ENCODE peak calls at places on chromosomes 7 and 10, in nine cellular contexts. P, S, E, J, R, B, D, U and O are unnamed samples.

GRCh38 chr10:60369163-60369930 is 20.3 kb downstream of the ANK3 start:
- DNase-seq in P (no peak), D (no peak), R (no peak), B (no peak), J (no peak), S (no peak), U (no peak), E (no peak), O (no peak)

GRCh38 chr7:72152171-72153131 is 259.7 kb downstream of the CALN1 start:
- DNase-seq in R (no peak), J (no peak), S (no peak), D (no peak), E (no peak), B (peak; percentile 38), U (no peak), P (no peak), O (peak; percentile 47)

GRCh38 chr7:2633538-2634264 is 1.9 kb downstream of the TTYH3 start:
- DNase-seq in U (no peak), D (no peak), E (peak; percentile 74), P (no peak), J (peak; percentile 91), S (peak; percentile 78), B (peak; percentile 75), R (no peak), O (no peak)

GRCh38 chr10:118870467-118871243 is 115.9 kb upstream of the CACUL1 start:
- DNase-seq in S (no peak), U (no peak), E (no peak), R (no peak), B (peak; percentile 63), D (no peak), J (no peak), P (no peak), O (no peak)

GRCh38 chr7:69510114-69510513 is 88.2 kb upstream of the AUTS2 start:
- DNase-seq in S (no peak), D (no peak), B (no peak), R (no peak), J (peak; percentile 31), E (no peak), U (no peak), P (no peak), O (no peak)

GRCh38 chr7:30647589-30647988 is 34.7 kb downstream of the CRHR2 start:
- DNase-seq in U (no peak), J (no peak), P (no peak), S (no peak), D (no peak), R (peak; percentile 33), E (no peak), B (no peak), O (no peak)

GRCh38 chr10:31929986-31930675 is 1.5 kb upstream of the ARHGAP12 start:
- DNase-seq in J (no peak), R (no peak), P (no peak), E (no peak), U (no peak), S (no peak), D (peak; percentile 68), B (peak; percentile 69), O (no peak)

GRCh38 chr10:34666008-34666700 is 148.9 kb downstream of the PARD3 start:
- DNase-seq in B (peak; percentile 91), P (peak; percentile 41), R (no peak), E (no peak), D (no peak), U (no peak), J (no peak), S (no peak), O (no peak)

GRCh38 chr10:17841055-17841454 is 31.9 kb downstream of the MRC1 start:
- DNase-seq in P (no peak), E (no peak), S (no peak), U (no peak), D (no peak), J (no peak), B (no peak), R (no peak), O (no peak)

GRCh38 chr7:158265743-158266080 is 321.9 kb downstream of the PTPRN2 start:
- DNase-seq in J (peak; percentile 54), B (no peak), R (no peak), E (peak; percentile 23), S (peak; percentile 31), U (no peak), D (peak; percentile 23), P (no peak), O (peak; percentile 12)

GRCh38 chr7:94028768-94029167 is 24.6 kb upstream of the BET1 start:
- DNase-seq in R (no peak), B (no peak), E (no peak), J (no peak), U (no peak), D (no peak), P (no peak), S (no peak), O (no peak)

GRCh38 chr10:108454793-108455192 is 1290.3 kb upstream of the SORCS1 start:
- DNase-seq in U (no peak), D (no peak), B (no peak), R (no peak), S (no peak), E (no peak), J (no peak), P (no peak), O (no peak)

GRCh38 chr7:24318326-24318725 is 34.3 kb downstream of the NPY start:
- DNase-seq in S (no peak), R (no peak), P (peak; percentile 21), B (peak; percentile 83), E (no peak), U (no peak), D (no peak), J (no peak), O (no peak)

GRCh38 chr7:128352138-128352537 is 8.4 kb upstream of the RBM28 start:
- DNase-seq in B (peak; percentile 89), D (peak; percentile 49), J (no peak), S (peak; percentile 79), E (peak; percentile 82), P (no peak), R (peak; percentile 90), U (peak; percentile 55), O (no peak)

GRCh38 chr7:27689045-27689877 is 26.6 kb upstream of the HIBADH start:
- DNase-seq in D (no peak), B (peak; percentile 75), P (no peak), U (no peak), J (no peak), R (peak; percentile 55), S (no peak), E (no peak), O (no peak)

GRCh38 chr10:91556691-91557529 is 76.0 kb downstream of the PPP1R3C start:
- DNase-seq in J (no peak), E (no peak), P (no peak), D (no peak), S (no peak), U (no peak), B (no peak), R (peak; percentile 14), O (no peak)

GRCh38 chr10:47404446-47404845 is 20.4 kb upstream of the ZNF488 start:
- DNase-seq in B (peak; percentile 57), D (no peak), J (no peak), R (no peak), U (no peak), S (peak; percentile 60), P (no peak), E (no peak), O (no peak)

GRCh38 chr7:138493535-138493934 is 33.5 kb downstream of the TRIM24 start:
- DNase-seq in P (no peak), B (no peak), R (no peak), U (no peak), J (no peak), E (no peak), D (no peak), S (no peak), O (no peak)
- H3K27ac ChIP-seq in P (no peak overlapping the region), B (no peak overlapping the region), R (no peak overlapping the region), U (no peak overlapping the region), J (no peak overlapping the region), E (no peak overlapping the region), D (no peak overlapping the region), S (no peak overlapping the region), O (no peak overlapping the region)

GRCh38 chr7:155358948-155359712 is 61.5 kb downstream of the INSIG1 start:
- DNase-seq in U (no peak), P (no peak), S (peak; percentile 23), E (peak; percentile 34), J (peak; percentile 48), D (peak; percentile 33), B (no peak), R (no peak), O (no peak)
- H3K27me3 ChIP-seq in U (peaks cover 4% of the 10 kb centered on the region), P (peaks cover 95% of the 10 kb centered on the region), S (peaks cover 63% of the 10 kb centered on the region), E (no peaks in the 10 kb centered on the region), J (no peaks in the 10 kb centered on the region), D (peaks cover 6% of the 10 kb centered on the region), B (no peaks in the 10 kb centered on the region), R (no peaks in the 10 kb centered on the region), O (peaks cover 6% of the 10 kb centered on the region)

GRCh38 chr7:156950381-156950858 is 908 bp downstream of the NOM1 start:
- DNase-seq in B (peak; percentile 45), E (no peak), S (no peak), U (no peak), J (no peak), D (no peak), R (no peak), P (no peak), O (no peak)
- H3K27ac ChIP-seq in B (no peak overlapping the region), E (peak overlapping the region; percentile 75), S (no peak overlapping the region), U (peak overlapping the region; percentile 73), J (no peak overlapping the region), D (peak overlapping the region; percentile 69), R (no peak overlapping the region), P (peak overlapping the region; percentile 85), O (no peak overlapping the region)

GRCh38 chr10:86362129-86362527 is 4.5 kb downstream of the GRID1 start:
- DNase-seq in R (no peak), E (peak; percentile 2), P (no peak), U (no peak), B (no peak), J (peak; percentile 34), S (peak; percentile 29), D (no peak), O (peak; percentile 29)

GRCh38 chr10:86363833-86364511 is 2.6 kb downstream of the GRID1 start:
- DNase-seq in P (no peak), D (no peak), E (peak; percentile 36), S (peak; percentile 59), J (peak; percentile 54), R (no peak), B (no peak), U (no peak), O (no peak)

GRCh38 chr10:86362566-86363183 is 3.9 kb downstream of the GRID1 start:
- DNase-seq in U (no peak), E (peak; percentile 28), D (no peak), P (no peak), S (no peak), R (no peak), J (peak; percentile 54), B (no peak), O (no peak)

GRCh38 chr10:86364551-86365345 is 1.8 kb downstream of the GRID1 start:
- DNase-seq in E (peak; percentile 48), D (no peak), B (peak; percentile 84), J (peak; percentile 64), P (no peak), R (peak; percentile 82), S (peak; percentile 62), U (no peak), O (no peak)

DNA sequence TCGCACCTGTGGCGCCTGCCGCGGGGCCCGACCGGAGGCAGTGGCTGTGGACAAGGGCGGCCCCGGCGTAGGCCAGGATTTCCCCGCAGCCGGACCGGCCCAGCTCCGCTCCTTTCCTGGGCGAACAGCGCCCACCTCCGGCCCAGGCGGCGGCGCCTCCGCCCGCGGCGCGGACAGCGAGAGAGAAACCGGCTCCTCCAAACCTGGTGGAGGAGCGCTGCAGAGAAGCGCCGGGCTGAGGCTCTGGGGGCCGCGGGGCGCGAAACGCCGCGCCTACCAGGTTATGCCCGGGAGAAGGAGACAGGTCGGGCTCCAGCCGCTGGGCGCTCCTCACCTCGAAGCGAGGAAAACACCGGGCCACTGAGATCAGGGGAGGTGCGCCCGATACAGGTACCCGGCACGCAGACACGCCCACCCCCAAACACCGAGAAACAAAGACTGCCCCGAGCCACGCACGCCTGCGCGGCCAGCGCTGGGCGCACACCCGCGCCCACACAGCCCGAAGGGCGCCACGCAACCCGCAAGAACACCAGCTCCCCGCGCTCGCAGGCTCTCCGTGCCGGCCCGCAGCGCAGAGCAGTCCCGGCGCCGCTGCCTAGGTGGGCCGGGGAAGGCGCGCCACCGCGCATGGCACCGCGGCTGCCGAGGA is 3.3 kb downstream of the GRID1 start:
- DNase-seq in E (peak; percentile 51), U (peak; percentile 54), P (peak; percentile 27), S (peak; percentile 85), D (no peak), R (peak; percentile 88), J (peak; percentile 66), B (peak; percentile 83), O (peak; percentile 36)
- H3K27me3 ChIP-seq in E (no peaks in the 10 kb centered on the region), U (peaks cover 7% of the 10 kb centered on the region), P (peaks cover 41% of the 10 kb centered on the region), S (peaks cover 49% of the 10 kb centered on the region), D (peaks cover 22% of the 10 kb centered on the region), R (peaks cover 55% of the 10 kb centered on the region), J (no peaks in the 10 kb centered on the region), B (peaks cover 44% of the 10 kb centered on the region), O (no peaks in the 10 kb centered on the region)